ENCODE peak calls at places on chromosomes 2 and 18, in four cellular contexts. P, Y, L and X are unnamed samples.

GRCh38 chr2:77642339-77642738 is 120.2 kb upstream of the LRRTM4 start:
- DNase-seq in P (no peak), Y (no peak), L (no peak), X (no peak)

GRCh38 chr18:63177822-63178525 is 141.6 kb downstream of the BCL2 start:
- DNase-seq in P (no peak), Y (no peak), L (no peak), X (peak; percentile 19)

GRCh38 chr18:3029215-3029972 is 16.4 kb upstream of the LPIN2 start:
- DNase-seq in P (no peak), Y (no peak), L (no peak), X (no peak)

GRCh38 chr2:204150695-204151240 is 214.2 kb downstream of the ICOS start:
- DNase-seq in P (no peak), Y (no peak), L (no peak), X (no peak)

GRCh38 chr2:98743835-98744234 is 12.9 kb upstream of the MGAT4A start:
- DNase-seq in P (no peak), Y (no peak), L (no peak), X (no peak)

GRCh38 chr2:58436842-58437241 is 195.7 kb upstream of the FANCL start:
- DNase-seq in P (no peak), Y (no peak), L (no peak), X (no peak)

GRCh38 chr18:26185267-26185666 is 41.0 kb upstream of the TAF4B start:
- DNase-seq in P (no peak), Y (peak; percentile 5), L (no peak), X (peak; percentile 50)

GRCh38 chr2:212282596-212283330 is 255.8 kb downstream of the ERBB4 start:
- DNase-seq in P (no peak), Y (no peak), L (no peak), X (no peak)

DNA sequence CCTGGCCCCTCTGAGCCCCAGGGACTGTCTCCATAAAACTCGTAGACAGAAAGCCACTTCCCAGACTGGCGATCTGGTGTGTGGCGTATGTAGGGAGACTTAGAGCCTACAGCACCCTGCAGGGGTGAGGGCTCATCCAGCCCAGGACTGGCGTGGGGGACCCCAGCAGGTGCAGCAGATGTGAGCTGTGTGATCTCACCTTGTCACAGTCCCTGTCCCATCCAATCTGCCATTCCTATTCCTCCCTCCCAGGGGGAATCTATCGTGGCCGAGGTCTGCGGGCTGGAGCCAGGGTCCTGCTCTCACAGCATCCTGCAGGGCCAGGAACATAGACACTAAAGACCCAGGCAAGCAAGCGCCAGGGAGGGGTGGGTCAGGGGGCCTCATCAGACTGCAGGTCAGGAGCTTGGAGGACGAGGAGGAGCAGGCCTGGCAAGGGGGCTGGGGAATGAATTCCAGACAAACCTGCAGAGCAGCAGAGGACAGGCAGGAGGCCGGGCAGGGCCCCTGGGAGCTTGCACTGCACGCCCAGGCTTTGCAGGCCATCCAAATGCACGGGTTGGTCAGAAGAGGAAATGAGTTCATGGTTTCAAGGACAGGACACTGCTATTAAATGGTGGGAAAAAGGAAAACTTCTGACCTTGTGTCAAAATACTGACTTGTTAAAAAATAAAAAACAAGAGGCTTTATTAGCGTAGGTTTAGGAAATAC is 32.5 kb downstream of the HS6ST1 start:
- DNase-seq in P (no peak), Y (no peak), L (no peak), X (no peak)
- TF ChIP-seq ELF4 in P (no peak), Y (no peak), L (no peak), X (no peak)

GRCh38 chr2:136116813-136117390 is 1.0 kb downstream of the CXCR4 start:
- DNase-seq in P (peak; percentile 29), Y (no peak), L (no peak), X (peak; percentile 21)
- TF ChIP-seq ELF4 in P (no peak), Y (no peak), L (no peak), X (no peak)

DNA sequence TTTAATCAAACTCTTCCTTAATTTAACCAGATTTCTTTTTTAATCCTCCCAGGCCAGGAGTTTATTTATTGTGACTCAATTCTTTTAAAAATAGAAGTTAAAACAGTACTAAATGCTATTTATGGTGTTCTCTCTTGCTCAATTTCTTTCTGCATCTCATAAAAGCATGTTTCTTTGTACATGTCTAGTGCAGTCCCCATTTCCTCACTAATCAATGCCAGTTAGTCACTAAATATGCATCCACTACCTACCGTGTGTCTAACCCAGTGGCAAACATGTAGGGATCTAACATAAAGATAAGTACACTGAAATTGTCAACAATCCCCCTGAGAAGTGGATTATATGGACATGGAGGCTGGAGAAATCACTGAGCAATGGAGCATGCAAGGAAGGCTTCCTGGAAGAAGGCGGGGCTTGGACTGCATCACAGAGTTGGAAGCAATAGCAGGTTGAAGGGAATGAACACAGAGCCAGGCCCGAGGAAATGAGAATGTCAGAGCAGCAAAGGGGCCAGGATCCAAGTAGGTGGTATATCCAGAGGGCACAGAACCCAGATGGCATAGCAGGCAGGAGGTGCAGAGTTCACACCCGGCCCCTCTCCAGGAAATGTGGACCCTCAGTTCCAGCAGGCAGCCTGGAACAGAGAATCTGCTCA is 105.3 kb upstream of the FOSL2 start:
- DNase-seq in P (no peak), Y (no peak), L (no peak), X (no peak)
- TF ChIP-seq ELF4 in P (no peak), Y (no peak), L (no peak), X (no peak)

GRCh38 chr2:229815858-229816257 is 101.5 kb upstream of the DNER start:
- DNase-seq in P (no peak), Y (no peak), L (no peak), X (no peak)
- TF ChIP-seq ELF4 in P (no peak), Y (no peak), L (no peak), X (no peak)

GRCh38 chr18:9790261-9790660 is 82.2 kb downstream of the RAB31 start:
- DNase-seq in P (no peak), Y (no peak), L (no peak), X (no peak)
- TF ChIP-seq ELF4 in P (no peak), Y (no peak), L (no peak), X (no peak)

DNA sequence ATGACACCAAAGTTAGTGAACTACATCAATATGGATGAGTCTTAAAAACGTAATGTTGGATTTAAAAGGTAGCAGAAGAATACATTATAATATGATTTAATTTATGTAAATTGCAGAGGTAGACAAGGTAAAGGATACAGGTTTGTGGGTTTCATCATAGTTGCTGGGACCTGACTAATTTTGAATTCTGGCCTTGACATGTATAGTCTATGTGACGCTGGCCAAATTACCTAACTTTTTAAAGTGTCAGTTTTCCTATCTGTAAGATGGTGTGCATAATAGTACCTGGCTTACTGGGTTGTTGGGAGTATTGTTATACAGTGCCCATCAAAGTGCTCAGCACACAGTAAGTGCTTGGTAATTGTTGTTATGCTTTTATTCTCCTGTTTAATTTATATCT is 34.5 kb downstream of the GALNT1 start:
- DNase-seq in P (no peak), Y (no peak), L (no peak), X (no peak)
- TF ChIP-seq ELF4 in P (no peak), Y (no peak), L (no peak), X (no peak)